ENCODE peak calls at places on chromosomes 11 and 22, in eight cellular contexts. T, Z, R, N, Y, U, J and D are unnamed samples.

GRCh38 chr11:11982975-11983374 is 25.5 kb downstream of the DKK3 start:
- DNase-seq in T (no peak), Z (no peak), R (no peak), N (no peak), Y (no peak), U (peak; percentile 84), J (no peak), D (no peak)

GRCh38 chr11:96023311-96023710 is 99.4 kb upstream of the MTMR2 start:
- DNase-seq in T (no peak), Z (no peak), R (no peak), N (no peak), Y (no peak), U (no peak), J (no peak), D (no peak)

GRCh38 chr22:44848296-44848741 is 95.9 kb downstream of the ARHGAP8 start:
- DNase-seq in T (no peak), Z (no peak), R (no peak), N (no peak), Y (no peak), U (no peak), J (no peak), D (no peak)

GRCh38 chr22:21673534-21674321 is 7.9 kb downstream of the PPIL2 start:
- DNase-seq in T (no peak), Z (no peak), R (no peak), N (no peak), Y (no peak), U (no peak), J (peak; percentile 52), D (no peak)

GRCh38 chr11:105297463-105297862 is 157.9 kb upstream of the CARD18 start:
- DNase-seq in T (no peak), Z (peak; percentile 55), R (no peak), N (no peak), Y (no peak), U (peak; percentile 63), J (no peak), D (peak; percentile 49)

GRCh38 chr22:50157976-50158375 is 12.6 kb upstream of the PANX2 start:
- DNase-seq in T (no peak), Z (no peak), R (no peak), N (no peak), Y (no peak), U (no peak), J (no peak), D (no peak)

GRCh38 chr11:8338138-8338537 is 74.5 kb upstream of the LMO1 start:
- DNase-seq in T (peak; percentile 35), Z (peak; percentile 46), R (peak; percentile 68), N (no peak), Y (no peak), U (peak; percentile 63), J (peak; percentile 70), D (peak; percentile 15)

GRCh38 chr11:34343153-34343552 is 14.7 kb downstream of the ABTB2 start:
- DNase-seq in T (no peak), Z (peak; percentile 79), R (no peak), N (peak; percentile 65), Y (no peak), U (peak; percentile 80), J (no peak), D (no peak)

GRCh38 chr11:57248780-57249383 is 11.8 kb upstream of the APLNR start:
- DNase-seq in T (peak; percentile 76), Z (peak; percentile 73), R (peak; percentile 32), N (no peak), Y (peak; percentile 57), U (peak; percentile 89), J (peak; percentile 89), D (peak; percentile 63)

GRCh38 chr22:38799265-38800002 is 5.5 kb upstream of the DNAL4 start:
- DNase-seq in T (no peak), Z (no peak), R (no peak), N (peak; percentile 36), Y (no peak), U (peak; percentile 86), J (no peak), D (no peak)

GRCh38 chr11:9180784-9181183 is 84.4 kb downstream of the DENND5A start:
- DNase-seq in T (no peak), Z (peak; percentile 46), R (no peak), N (no peak), Y (no peak), U (peak; percentile 47), J (no peak), D (no peak)

GRCh38 chr11:95264881-95265280 is 33.9 kb upstream of the SESN3 start:
- DNase-seq in T (peak; percentile 27), Z (no peak), R (no peak), N (no peak), Y (no peak), U (no peak), J (no peak), D (no peak)

GRCh38 chr22:47259990-47260389 is 497.5 kb downstream of the TBC1D22A start:
- DNase-seq in T (no peak), Z (no peak), R (no peak), N (no peak), Y (no peak), U (no peak), J (peak; percentile 6), D (no peak)

GRCh38 chr11:125621995-125622394 is 3.0 kb upstream of the CHEK1 start:
- DNase-seq in T (no peak), Z (peak; percentile 46), R (no peak), N (peak; percentile 29), Y (no peak), U (peak; percentile 55), J (no peak), D (peak; percentile 54)

GRCh38 chr11:31798057-31799035 is 12.8 kb downstream of the PAX6 start:
- DNase-seq in T (no peak), Z (no peak), R (no peak), N (no peak), Y (no peak), U (peak; percentile 48), J (peak; percentile 80), D (no peak)

GRCh38 chr11:44654596-44654995 is 72.2 kb upstream of the TSPAN18 start:
- DNase-seq in T (no peak), Z (no peak), R (no peak), N (no peak), Y (no peak), U (no peak), J (no peak), D (no peak)

GRCh38 chr22:25149014-25149413 is 50.6 kb upstream of the CRYBB3 start:
- DNase-seq in T (no peak), Z (no peak), R (no peak), N (no peak), Y (no peak), U (no peak), J (no peak), D (no peak)

GRCh38 chr22:17431179-17431578 is 61.9 kb downstream of the CECR2 start:
- DNase-seq in T (no peak), Z (no peak), R (no peak), N (no peak), Y (no peak), U (no peak), J (no peak), D (no peak)

GRCh38 chr22:46292727-46293126 is 3.9 kb upstream of the GTSE1 start:
- DNase-seq in T (no peak), Z (no peak), R (no peak), N (no peak), Y (no peak), U (no peak), J (no peak), D (no peak)

GRCh38 chr11:17439316-17439782 is 37.3 kb downstream of the ABCC8 start:
- DNase-seq in T (peak; percentile 98), Z (no peak), R (peak; percentile 41), N (no peak), Y (peak; percentile 85), U (no peak), J (peak; percentile 10), D (no peak)